ENCODE peak calls at places on chromosomes 3 and 15, in seven cellular contexts. One of them, this sample, is unnamed.

GRCh38 chr15:92747047-92747446 is 91.5 kb upstream of the FAM174B start:
- DNase-seq in astrocyte of the spinal cord: no peak
- DNase-seq in breast epithelium: no peak
- DNase-seq in AG04450: no peak
- DNase-seq in transverse colon: no peak
- DNase-seq in Panc1: no peak
- DNase-seq in cardiac muscle cell: no peak
- DNase-seq in this sample: no peak

GRCh38 chr3:27659279-27660021 is 62.7 kb downstream of the EOMES start:
- DNase-seq in astrocyte of the spinal cord: peak
- DNase-seq in Panc1: no peak
- DNase-seq in AG04450: no peak
- DNase-seq in transverse colon: peak
- DNase-seq in breast epithelium: peak
- DNase-seq in cardiac muscle cell: peak
- DNase-seq in this sample: no peak

GRCh38 chr15:46315540-46315939 is 680.7 kb downstream of the SQOR start:
- DNase-seq in astrocyte of the spinal cord: no peak
- DNase-seq in transverse colon: no peak
- DNase-seq in AG04450: no peak
- DNase-seq in cardiac muscle cell: no peak
- DNase-seq in breast epithelium: no peak
- DNase-seq in Panc1: no peak
- DNase-seq in this sample: no peak

GRCh38 chr3:123084192-123084591 is 17.4 kb downstream of the PDIA5 start:
- DNase-seq in Panc1: no peak
- DNase-seq in breast epithelium: no peak
- DNase-seq in transverse colon: no peak
- DNase-seq in cardiac muscle cell: peak
- DNase-seq in astrocyte of the spinal cord: no peak
- DNase-seq in AG04450: no peak
- DNase-seq in this sample: no peak

GRCh38 chr15:67064607-67065530 is 533 bp upstream of the SMAD3 start:
- DNase-seq in astrocyte of the spinal cord: peak
- DNase-seq in AG04450: no peak
- DNase-seq in transverse colon: peak
- DNase-seq in cardiac muscle cell: peak
- DNase-seq in Panc1: no peak
- DNase-seq in breast epithelium: no peak
- DNase-seq in this sample: no peak

GRCh38 chr15:71202712-71203111 is 87.4 kb downstream of the THSD4 start:
- DNase-seq in astrocyte of the spinal cord: no peak
- DNase-seq in AG04450: no peak
- DNase-seq in Panc1: no peak
- DNase-seq in cardiac muscle cell: no peak
- DNase-seq in breast epithelium: no peak
- DNase-seq in transverse colon: no peak
- DNase-seq in this sample: no peak

GRCh38 chr3:48413611-48414010 is 16.3 kb downstream of the PLXNB1 start:
- DNase-seq in Panc1: no peak
- DNase-seq in breast epithelium: no peak
- DNase-seq in astrocyte of the spinal cord: no peak
- DNase-seq in cardiac muscle cell: no peak
- DNase-seq in AG04450: no peak
- DNase-seq in transverse colon: no peak
- DNase-seq in this sample: no peak

GRCh38 chr15:40040293-40040635 is 1.3 kb upstream of the SRP14 start:
- DNase-seq in astrocyte of the spinal cord: no peak
- DNase-seq in breast epithelium: no peak
- DNase-seq in cardiac muscle cell: no peak
- DNase-seq in AG04450: no peak
- DNase-seq in transverse colon: no peak
- DNase-seq in Panc1: no peak
- DNase-seq in this sample: no peak

GRCh38 chr15:81792646-81793045 is 253.2 kb downstream of the MEX3B start:
- DNase-seq in AG04450: no peak
- DNase-seq in breast epithelium: no peak
- DNase-seq in astrocyte of the spinal cord: no peak
- DNase-seq in transverse colon: no peak
- DNase-seq in Panc1: no peak
- DNase-seq in cardiac muscle cell: no peak
- DNase-seq in this sample: no peak
- H3K4me3 ChIP-seq in AG04450: no peak
- H3K4me3 ChIP-seq in breast epithelium: no peak
- H3K4me3 ChIP-seq in astrocyte of the spinal cord: no peak
- H3K4me3 ChIP-seq in transverse colon: no peak
- H3K4me3 ChIP-seq in Panc1: no peak
- H3K4me3 ChIP-seq in cardiac muscle cell: no peak
- H3K4me3 ChIP-seq in this sample: no peak

DNA sequence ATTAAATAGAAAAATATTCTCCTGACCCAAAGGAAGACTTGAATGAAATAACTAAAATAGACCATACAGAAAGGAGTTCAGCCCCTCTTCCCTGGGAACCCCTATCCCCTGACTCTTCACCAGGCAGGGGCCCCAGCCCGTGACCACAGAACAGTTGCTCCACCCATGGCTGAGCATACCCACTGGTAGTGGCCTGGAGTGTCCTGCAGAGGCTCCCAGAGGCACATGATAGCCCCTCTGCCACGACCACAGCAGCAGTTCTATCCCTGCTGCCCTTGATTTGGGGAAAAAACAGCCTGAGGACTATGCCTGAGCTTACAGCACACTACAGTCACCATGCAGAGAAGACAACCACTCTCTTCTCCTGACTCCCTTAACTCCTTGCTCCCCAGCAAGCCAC is 31.8 kb downstream of the TTC14 start:
- DNase-seq in cardiac muscle cell: peak
- DNase-seq in astrocyte of the spinal cord: no peak
- DNase-seq in AG04450: no peak
- DNase-seq in breast epithelium: no peak
- DNase-seq in Panc1: no peak
- DNase-seq in transverse colon: no peak
- DNase-seq in this sample: no peak
- TF ChIP-seq CTCF in cardiac muscle cell: no peak
- TF ChIP-seq CTCF in astrocyte of the spinal cord: no peak
- TF ChIP-seq CTCF in AG04450: no peak
- TF ChIP-seq CTCF in breast epithelium: no peak
- TF ChIP-seq CTCF in Panc1: no peak
- TF ChIP-seq CTCF in transverse colon: no peak
- TF ChIP-seq CTCF in this sample: no peak

GRCh38 chr3:42685363-42685881 is at the start of gene KLHL40:
- DNase-seq in Panc1: no peak
- DNase-seq in transverse colon: no peak
- DNase-seq in AG04450: no peak
- DNase-seq in breast epithelium: no peak
- DNase-seq in astrocyte of the spinal cord: no peak
- DNase-seq in cardiac muscle cell: no peak
- DNase-seq in this sample: no peak
- H3K4me3 ChIP-seq in Panc1: no peak
- H3K4me3 ChIP-seq in transverse colon: no peak
- H3K4me3 ChIP-seq in AG04450: peak
- H3K4me3 ChIP-seq in breast epithelium: peak
- H3K4me3 ChIP-seq in astrocyte of the spinal cord: no peak
- H3K4me3 ChIP-seq in cardiac muscle cell: no peak
- H3K4me3 ChIP-seq in this sample: no peak

GRCh38 chr15:47717036-47717611 is at the start of gene SEMA6D:
- DNase-seq in astrocyte of the spinal cord: peak
- DNase-seq in breast epithelium: peak
- DNase-seq in transverse colon: peak
- DNase-seq in Panc1: no peak
- DNase-seq in cardiac muscle cell: peak
- DNase-seq in AG04450: peak
- DNase-seq in this sample: peak
- TF ChIP-seq CTCF in astrocyte of the spinal cord: peak
- TF ChIP-seq CTCF in breast epithelium: no peak
- TF ChIP-seq CTCF in transverse colon: peak
- TF ChIP-seq CTCF in Panc1: peak
- TF ChIP-seq CTCF in cardiac muscle cell: peak
- TF ChIP-seq CTCF in AG04450: peak
- TF ChIP-seq CTCF in this sample: peak

DNA sequence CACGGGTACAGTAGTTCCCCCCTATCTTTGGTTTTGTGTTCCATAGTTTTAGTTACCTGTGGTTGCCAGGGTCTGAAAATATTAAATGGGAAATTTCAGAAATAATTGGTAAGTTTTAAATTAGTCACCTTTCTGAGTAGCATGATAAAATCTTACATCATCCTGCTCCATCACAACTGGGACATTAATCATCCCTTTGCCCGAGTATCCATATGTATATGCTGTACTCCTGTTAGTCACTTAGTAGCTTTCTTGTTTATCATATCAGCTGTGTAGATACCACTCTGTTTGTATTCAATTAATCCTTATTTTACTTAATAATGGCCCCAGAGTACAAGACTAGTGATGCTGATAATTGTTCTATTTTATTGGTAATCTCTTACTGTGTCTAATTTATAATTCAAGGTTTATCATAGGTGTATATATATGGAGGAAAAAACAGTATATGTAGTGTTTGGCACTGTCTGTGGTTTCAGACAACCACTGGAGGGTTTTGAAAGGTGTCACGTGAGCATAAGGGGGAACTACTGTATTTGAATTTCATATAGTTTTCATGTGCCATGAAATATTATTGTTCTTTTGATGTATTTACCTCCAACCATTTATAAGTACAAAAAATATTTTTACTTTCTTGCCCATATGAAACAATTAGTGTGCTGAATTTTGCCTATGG is 41.4 kb downstream of the CTDSPL2 start:
- DNase-seq in cardiac muscle cell: no peak
- DNase-seq in astrocyte of the spinal cord: peak
- DNase-seq in breast epithelium: no peak
- DNase-seq in Panc1: peak
- DNase-seq in transverse colon: no peak
- DNase-seq in AG04450: peak
- DNase-seq in this sample: no peak
- H3K4me3 ChIP-seq in cardiac muscle cell: no peak
- H3K4me3 ChIP-seq in astrocyte of the spinal cord: no peak
- H3K4me3 ChIP-seq in breast epithelium: no peak
- H3K4me3 ChIP-seq in Panc1: no peak
- H3K4me3 ChIP-seq in transverse colon: no peak
- H3K4me3 ChIP-seq in AG04450: no peak
- H3K4me3 ChIP-seq in this sample: no peak

GRCh38 chr3:107404727-107405519 is 27.7 kb downstream of the CCDC54 start:
- DNase-seq in transverse colon: no peak
- DNase-seq in Panc1: no peak
- DNase-seq in cardiac muscle cell: no peak
- DNase-seq in astrocyte of the spinal cord: peak
- DNase-seq in AG04450: no peak
- DNase-seq in breast epithelium: no peak
- DNase-seq in this sample: no peak
- TF ChIP-seq CTCF in transverse colon: no peak
- TF ChIP-seq CTCF in Panc1: no peak
- TF ChIP-seq CTCF in cardiac muscle cell: no peak
- TF ChIP-seq CTCF in astrocyte of the spinal cord: no peak
- TF ChIP-seq CTCF in AG04450: no peak
- TF ChIP-seq CTCF in breast epithelium: no peak
- TF ChIP-seq CTCF in this sample: no peak

DNA sequence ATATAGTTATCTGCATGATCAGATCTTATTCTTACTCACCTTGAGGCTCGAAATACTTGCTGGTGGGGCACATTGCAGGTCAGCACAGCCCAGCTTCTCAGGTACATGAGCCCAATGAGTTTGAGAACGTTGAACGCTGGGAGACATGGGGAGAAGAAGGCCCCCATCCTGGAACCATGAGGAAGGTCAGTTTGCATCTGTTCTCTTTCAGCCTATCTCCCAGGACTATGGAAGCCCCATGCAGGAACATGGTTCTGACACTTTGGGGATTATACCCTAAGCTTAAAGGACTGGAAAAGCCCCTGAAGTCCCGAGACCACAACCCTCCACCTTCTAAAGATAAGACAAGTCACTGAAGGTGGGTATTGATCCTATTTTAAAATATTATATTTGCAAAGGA is 17.4 kb upstream of the STARD5 start:
- DNase-seq in AG04450: no peak
- DNase-seq in transverse colon: no peak
- DNase-seq in Panc1: no peak
- DNase-seq in breast epithelium: no peak
- DNase-seq in cardiac muscle cell: no peak
- DNase-seq in astrocyte of the spinal cord: no peak
- DNase-seq in this sample: no peak
- H3K4me3 ChIP-seq in AG04450: no peak
- H3K4me3 ChIP-seq in transverse colon: no peak
- H3K4me3 ChIP-seq in Panc1: no peak
- H3K4me3 ChIP-seq in breast epithelium: no peak
- H3K4me3 ChIP-seq in cardiac muscle cell: no peak
- H3K4me3 ChIP-seq in astrocyte of the spinal cord: no peak
- H3K4me3 ChIP-seq in this sample: no peak

GRCh38 chr3:25843332-25843731 is 53.4 kb downstream of the OXSM start:
- DNase-seq in Panc1: no peak
- DNase-seq in cardiac muscle cell: no peak
- DNase-seq in transverse colon: no peak
- DNase-seq in astrocyte of the spinal cord: no peak
- DNase-seq in breast epithelium: no peak
- DNase-seq in AG04450: no peak
- DNase-seq in this sample: no peak
- TF ChIP-seq CTCF in Panc1: peak
- TF ChIP-seq CTCF in cardiac muscle cell: no peak
- TF ChIP-seq CTCF in transverse colon: no peak
- TF ChIP-seq CTCF in astrocyte of the spinal cord: no peak
- TF ChIP-seq CTCF in breast epithelium: no peak
- TF ChIP-seq CTCF in AG04450: peak
- TF ChIP-seq CTCF in this sample: no peak

DNA sequence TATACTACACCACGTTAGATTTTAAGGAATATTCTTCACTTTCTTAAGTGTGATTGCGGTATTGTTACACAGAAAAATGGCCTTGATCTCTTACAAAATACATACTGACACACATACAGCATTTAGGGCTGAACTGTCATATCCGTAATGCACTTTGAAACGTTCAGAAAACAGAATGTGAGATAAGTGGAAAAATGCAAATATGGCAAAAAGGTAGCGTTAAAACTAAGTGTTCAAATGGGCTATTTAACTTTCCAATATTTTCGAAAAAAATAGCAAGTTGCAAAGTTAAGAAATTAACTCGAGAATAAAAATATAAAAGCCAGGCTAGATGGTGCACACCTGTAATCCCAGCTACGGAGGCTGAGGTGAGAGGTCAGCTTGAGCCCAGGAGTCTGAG is 1.7 kb downstream of the ZNF280D start:
- DNase-seq in Panc1: no peak
- DNase-seq in AG04450: no peak
- DNase-seq in astrocyte of the spinal cord: no peak
- DNase-seq in transverse colon: no peak
- DNase-seq in breast epithelium: no peak
- DNase-seq in cardiac muscle cell: no peak
- DNase-seq in this sample: no peak
- H3K4me3 ChIP-seq in Panc1: peak
- H3K4me3 ChIP-seq in AG04450: peak
- H3K4me3 ChIP-seq in astrocyte of the spinal cord: no peak
- H3K4me3 ChIP-seq in transverse colon: peak
- H3K4me3 ChIP-seq in breast epithelium: peak
- H3K4me3 ChIP-seq in cardiac muscle cell: no peak
- H3K4me3 ChIP-seq in this sample: peak